ENCODE peak calls at places on chromosome 16, in seven cellular contexts. P is lower leg skin, C is omental fat pad, J is GM06990, F is Caco-2, Z is H9, W is brain microvascular endothelial cell. M is an unnamed sample.

GRCh38 chr16:68754117-68754792 is 17.2 kb downstream of the CDH1 start:
- DNase-seq in P (no peak), J (no peak), W (no peak), F (no peak), Z (no peak), C (no peak), M (no peak)

GRCh38 chr16:17555176-17555575 is 84.4 kb upstream of the XYLT1 start:
- DNase-seq in Z (no peak), C (no peak), P (peak; percentile 36), W (peak; percentile 55), F (no peak), J (no peak), M (no peak)

GRCh38 chr16:19130385-19130784 is 16.6 kb downstream of the ITPRIPL2 start:
- DNase-seq in W (no peak), F (no peak), C (no peak), Z (no peak), P (no peak), J (no peak), M (no peak)

GRCh38 chr16:11401161-11402050 is 56.1 kb downstream of the RMI2 start:
- DNase-seq in P (no peak), Z (no peak), F (no peak), W (no peak), J (no peak), C (no peak), M (no peak)

GRCh38 chr16:89618114-89618999 is 4.9 kb downstream of the DPEP1 start:
- DNase-seq in C (no peak), Z (no peak), F (no peak), P (no peak), J (no peak), W (no peak), M (no peak)

GRCh38 chr16:63447121-63447520 is 1410.9 kb upstream of the CDH8 start:
- DNase-seq in J (no peak), F (no peak), P (no peak), W (no peak), Z (no peak), C (no peak), M (no peak)

GRCh38 chr16:63816304-63816703 is 1305.6 kb downstream of the CDH11 start:
- DNase-seq in Z (no peak), C (no peak), W (no peak), F (no peak), J (no peak), P (no peak), M (no peak)

GRCh38 chr16:23182675-23183485 is at the start of gene SCNN1G:
- DNase-seq in C (no peak), W (no peak), P (no peak), J (peak; percentile 33), Z (peak; percentile 42), F (no peak), M (peak; percentile 50)

GRCh38 chr16:48067388-48067787 is 88.4 kb downstream of the ABCC12 start:
- DNase-seq in W (no peak), Z (no peak), F (no peak), J (no peak), P (no peak), C (no peak), M (no peak)

GRCh38 chr16:24652209-24652712 is 77.2 kb upstream of the TNRC6A start:
- DNase-seq in Z (no peak), F (no peak), J (no peak), C (no peak), P (peak; percentile 3), W (no peak), M (no peak)

GRCh38 chr16:11757671-11758545 is 15.3 kb upstream of the TXNDC11 start:
- DNase-seq in P (no peak), J (no peak), C (no peak), Z (no peak), W (peak; percentile 87), F (peak; percentile 47), M (no peak)

GRCh38 chr16:62475573-62475972 is 439.3 kb upstream of the CDH8 start:
- DNase-seq in Z (no peak), P (peak; percentile 46), C (no peak), J (no peak), F (no peak), W (no peak), M (no peak)

GRCh38 chr16:27748868-27749546 is 199.1 kb downstream of the KATNIP start:
- DNase-seq in P (no peak), C (no peak), W (peak; percentile 59), J (no peak), Z (peak; percentile 75), F (peak; percentile 45), M (peak; percentile 82)

GRCh38 chr16:70651524-70651923 is 5.2 kb downstream of the IL34 start:
- DNase-seq in C (no peak), W (no peak), J (no peak), F (no peak), P (no peak), Z (no peak), M (no peak)

DNA sequence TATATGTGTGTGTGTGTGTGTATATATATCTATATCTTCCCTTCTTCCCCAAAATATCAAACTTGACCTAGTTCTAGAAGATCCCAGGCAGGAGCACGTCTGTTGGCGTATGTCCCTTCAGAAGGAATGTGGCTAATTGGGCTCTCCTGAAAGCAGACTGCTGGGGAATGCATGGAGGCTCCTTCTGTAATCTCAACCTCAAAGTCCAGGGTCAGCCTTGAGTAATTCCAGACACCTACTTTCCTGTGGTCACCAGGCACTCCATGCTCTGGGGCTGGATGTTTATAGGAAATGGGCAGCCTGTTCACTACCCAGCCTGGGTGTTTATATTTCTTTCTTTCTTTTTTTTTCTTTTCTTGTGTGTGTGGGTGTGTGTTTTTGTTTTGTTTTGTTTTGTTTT is 13.4 kb downstream of the BCO1 start:
- DNase-seq in C (no peak), J (no peak), F (peak; percentile 49), Z (no peak), W (peak; percentile 8), P (no peak), M (no peak)
- TF ChIP-seq CTCF in C (no peak), J (no peak), F (no peak), Z (no peak), W (no peak), P (no peak), M (no peak)

GRCh38 chr16:7303677-7304200 is 28.9 kb upstream of the RBFOX1 start:
- DNase-seq in J (no peak), W (no peak), F (no peak), C (no peak), P (no peak), Z (peak; percentile 48), M (no peak)

GRCh38 chr16:7304932-7305331 is 27.7 kb upstream of the RBFOX1 start:
- DNase-seq in P (no peak), W (no peak), F (no peak), Z (no peak), J (no peak), C (no peak), M (no peak)

GRCh38 chr16:7304257-7304656 is 28.4 kb upstream of the RBFOX1 start:
- DNase-seq in J (no peak), F (no peak), C (no peak), P (no peak), W (no peak), Z (no peak), M (no peak)

GRCh38 chr16:7303014-7303676 is 29.5 kb upstream of the RBFOX1 start:
- DNase-seq in P (no peak), Z (peak; percentile 54), J (no peak), C (no peak), W (no peak), F (no peak), M (no peak)
- TF ChIP-seq CTCF in P (no peak), Z (peak; percentile 20), J (no peak), C (no peak), W (no peak), F (no peak), M (no peak)

GRCh38 chr16:50368410-50369132 is at the start of gene BRD7:
- DNase-seq in J (peak; percentile 82), Z (peak; percentile 74), F (peak; percentile 86), W (peak; percentile 29), C (no peak), P (no peak), M (peak; percentile 96)
- TF ChIP-seq CTCF in J (no peak), Z (peak; percentile 54), F (peak; percentile 69), W (peak; percentile 42), C (no peak), P (no peak), M (peak; percentile 78)

GRCh38 chr16:1492923-1493745 is at the start of gene TELO2:
- DNase-seq in C (peak; percentile 48), F (peak; percentile 88), W (peak; percentile 48), P (peak; percentile 94), Z (peak; percentile 77), J (peak; percentile 87), M (peak; percentile 99)

GRCh38 chr16:1495281-1496262 is 2.4 kb downstream of the TELO2 start:
- DNase-seq in C (no peak), F (no peak), W (no peak), Z (no peak), J (peak; percentile 9), P (no peak), M (no peak)

GRCh38 chr16:1493746-1494094 is 560 bp downstream of the TELO2 start:
- DNase-seq in J (no peak), F (no peak), C (no peak), Z (no peak), P (no peak), W (no peak), M (no peak)

GRCh38 chr16:1494129-1494640 is 1.0 kb downstream of the TELO2 start:
- DNase-seq in F (peak; percentile 40), J (peak; percentile 13), P (no peak), W (peak; percentile 66), Z (peak; percentile 54), C (no peak), M (no peak)

GRCh38 chr16:1494711-1495110 is 1.6 kb downstream of the TELO2 start:
- DNase-seq in J (peak; percentile 9), W (no peak), C (no peak), P (no peak), F (no peak), Z (no peak), M (no peak)
- TF ChIP-seq CTCF in J (no peak), W (no peak), C (no peak), P (no peak), F (no peak), Z (no peak), M (no peak)

GRCh38 chr16:56993204-56993603 is 3.8 kb downstream of the NLRC5 start:
- DNase-seq in Z (no peak), P (peak; percentile 29), J (no peak), F (no peak), W (no peak), C (no peak), M (no peak)
- TF ChIP-seq CTCF in Z (no peak), P (no peak), J (no peak), F (no peak), W (no peak), C (no peak), M (no peak)

M was measured in GM13977.